ENCODE peak calls at places on chromosomes 16 and 17, in ten cellular contexts. I is CD8-positive, alpha-beta T cell; E is OCI-LY7; Q is upper lobe of left lung; W is lower lobe of right lung; P is NT2/D1; J is heart right ventricle; V is body of pancreas; R is right atrium auricular region; U is adipocyte. Y is an unnamed sample.

GRCh38 chr17:58375216-58375615 is 23.2 kb upstream of the SUPT4H1 start:
- DNase-seq in Q (no peak), E (no peak), P (no peak), U (no peak), V (no peak), I (no peak), W (no peak), J (no peak), R (no peak), Y (no peak)

GRCh38 chr17:67461876-67462275 is 84.8 kb downstream of the PITPNC1 start:
- DNase-seq in I (no peak), E (no peak), V (no peak), R (no peak), Q (no peak), P (no peak), U (no peak), J (no peak), W (no peak), Y (no peak)

GRCh38 chr16:13957197-13958078 is 37.5 kb downstream of the ERCC4 start:
- DNase-seq in V (peak; percentile 83), R (peak; percentile 91), W (peak; percentile 78), U (peak; percentile 94), Q (peak; percentile 75), E (no peak), I (no peak), P (no peak), J (peak; percentile 51), Y (peak; percentile 73)

GRCh38 chr17:36001109-36001735 is at the start of gene CCL15:
- DNase-seq in W (no peak), U (no peak), E (no peak), Q (no peak), V (no peak), J (no peak), I (no peak), P (no peak), R (no peak), Y (no peak)

GRCh38 chr17:29870836-29871430 is 59.1 kb downstream of the SSH2 start:
- DNase-seq in E (no peak), V (no peak), W (no peak), I (no peak), R (no peak), P (no peak), U (peak; percentile 46), Q (no peak), J (no peak), Y (no peak)

GRCh38 chr16:3091551-3091950 is 7.5 kb downstream of the ZSCAN10 start:
- DNase-seq in Q (no peak), R (no peak), V (no peak), P (no peak), E (no peak), U (no peak), I (no peak), W (no peak), J (no peak), Y (no peak)

GRCh38 chr16:8712589-8713361 is 38.4 kb downstream of the ABAT start:
- DNase-seq in R (no peak), V (no peak), I (no peak), P (peak; percentile 33), J (no peak), U (peak; percentile 7), W (no peak), Q (no peak), E (no peak), Y (peak; percentile 9)

GRCh38 chr17:77323413-77324171 is 182.8 kb downstream of the SEC14L1 start:
- DNase-seq in U (peak; percentile 46), E (peak; percentile 87), Q (no peak), R (no peak), J (peak; percentile 61), P (no peak), I (no peak), W (peak; percentile 68), V (no peak), Y (peak; percentile 36)

GRCh38 chr16:19294156-19294649 is 8.7 kb downstream of the CLEC19A start:
- DNase-seq in W (peak; percentile 88), P (no peak), I (no peak), J (peak; percentile 20), U (no peak), R (peak; percentile 73), Q (peak; percentile 76), E (peak; percentile 45), V (peak; percentile 14), Y (no peak)

GRCh38 chr17:51374220-51374619 is 113.9 kb downstream of the UTP18 start:
- DNase-seq in V (no peak), W (no peak), I (no peak), R (no peak), P (no peak), J (no peak), Q (no peak), E (no peak), U (no peak), Y (no peak)

GRCh38 chr17:39800540-39800939 is 62.8 kb downstream of the GRB7 start:
- DNase-seq in U (no peak), P (no peak), J (no peak), R (no peak), E (peak; percentile 88), I (peak; percentile 16), Q (no peak), V (no peak), W (no peak), Y (no peak)

GRCh38 chr16:4293822-4294457 is 21.1 kb upstream of the TFAP4 start:
- DNase-seq in W (peak; percentile 58), J (peak; percentile 51), Q (peak; percentile 71), V (peak; percentile 66), I (no peak), P (no peak), U (peak; percentile 93), R (peak; percentile 67), E (no peak), Y (no peak)

GRCh38 chr16:2033057-2033911 is 6.6 kb downstream of the NHERF2 start:
- DNase-seq in P (no peak), U (peak; percentile 87), J (peak; percentile 79), I (no peak), E (no peak), V (peak; percentile 52), Q (peak; percentile 44), W (no peak), R (peak; percentile 79), Y (no peak)

GRCh38 chr17:31355935-31356334 is 34.5 kb upstream of the EVI2A start:
- DNase-seq in E (no peak), P (no peak), U (no peak), Q (no peak), R (no peak), V (no peak), I (no peak), J (no peak), W (no peak), Y (no peak)

GRCh38 chr17:9334536-9335446 is 240.8 kb downstream of the STX8 start:
- DNase-seq in Q (no peak), V (no peak), J (no peak), E (no peak), P (no peak), U (no peak), W (no peak), I (no peak), R (no peak), Y (no peak)

GRCh38 chr17:28712705-28713415 is 1.2 kb upstream of the PROCA1 start:
- DNase-seq in R (no peak), I (no peak), E (no peak), P (no peak), W (no peak), Q (no peak), J (no peak), V (no peak), U (no peak), Y (no peak)
- H3K4me3 ChIP-seq in R (no peak overlapping the region), I (no peak overlapping the region), E (no peak overlapping the region), P (peak overlapping the region; percentile 37), W (no peak overlapping the region), Q (no peak overlapping the region), J (no peak overlapping the region), V (no peak overlapping the region), U (no peak overlapping the region), Y (no peak overlapping the region)

GRCh38 chr17:81567191-81567590 is 15.0 kb upstream of the FAAP100 start:
- DNase-seq in J (no peak), I (no peak), R (no peak), P (no peak), U (no peak), Q (no peak), E (no peak), V (no peak), W (no peak), Y (no peak)
- H3K4me1 ChIP-seq in J (peaks cover 30% of the 10 kb centered on the region), I (no peaks in the 10 kb centered on the region), R (peaks cover 29% of the 10 kb centered on the region), P (peaks cover 8% of the 10 kb centered on the region), U (peaks cover 54% of the 10 kb centered on the region), Q (peaks cover 22% of the 10 kb centered on the region), E (no peaks in the 10 kb centered on the region), V (peaks cover 24% of the 10 kb centered on the region), W (peaks cover 31% of the 10 kb centered on the region), Y (no peaks in the 10 kb centered on the region)

GRCh38 chr16:67636713-67637112 is 8.2 kb upstream of the CARMIL2 start:
- DNase-seq in I (no peak), Q (no peak), W (no peak), V (no peak), E (no peak), P (no peak), U (no peak), J (no peak), R (no peak), Y (no peak)

GRCh38 chr16:67628216-67628615 is 16.7 kb upstream of the CARMIL2 start:
- DNase-seq in Q (no peak), W (no peak), J (no peak), V (no peak), E (no peak), R (no peak), I (no peak), P (no peak), U (no peak), Y (no peak)

GRCh38 chr16:67637625-67638024 is 7.3 kb upstream of the CARMIL2 start:
- DNase-seq in R (no peak), U (no peak), I (no peak), W (no peak), E (no peak), P (no peak), V (no peak), Q (no peak), J (no peak), Y (no peak)

GRCh38 chr16:67632415-67633172 is 12.3 kb upstream of the CARMIL2 start:
- DNase-seq in J (peak; percentile 58), U (peak; percentile 84), Q (no peak), W (no peak), I (no peak), R (no peak), V (no peak), P (no peak), E (no peak), Y (no peak)
- H3K36me3 ChIP-seq in J (peaks cover 24% of the 10 kb centered on the region), U (peaks cover 51% of the 10 kb centered on the region), Q (peaks cover 68% of the 10 kb centered on the region), W (peaks cover 93% of the 10 kb centered on the region), I (peaks cover 36% of the 10 kb centered on the region), R (peaks cover 70% of the 10 kb centered on the region), V (peaks cover 43% of the 10 kb centered on the region), P (peaks cover 69% of the 10 kb centered on the region), E (peaks cover 93% of the 10 kb centered on the region), Y (peaks cover 6% of the 10 kb centered on the region)

DNA sequence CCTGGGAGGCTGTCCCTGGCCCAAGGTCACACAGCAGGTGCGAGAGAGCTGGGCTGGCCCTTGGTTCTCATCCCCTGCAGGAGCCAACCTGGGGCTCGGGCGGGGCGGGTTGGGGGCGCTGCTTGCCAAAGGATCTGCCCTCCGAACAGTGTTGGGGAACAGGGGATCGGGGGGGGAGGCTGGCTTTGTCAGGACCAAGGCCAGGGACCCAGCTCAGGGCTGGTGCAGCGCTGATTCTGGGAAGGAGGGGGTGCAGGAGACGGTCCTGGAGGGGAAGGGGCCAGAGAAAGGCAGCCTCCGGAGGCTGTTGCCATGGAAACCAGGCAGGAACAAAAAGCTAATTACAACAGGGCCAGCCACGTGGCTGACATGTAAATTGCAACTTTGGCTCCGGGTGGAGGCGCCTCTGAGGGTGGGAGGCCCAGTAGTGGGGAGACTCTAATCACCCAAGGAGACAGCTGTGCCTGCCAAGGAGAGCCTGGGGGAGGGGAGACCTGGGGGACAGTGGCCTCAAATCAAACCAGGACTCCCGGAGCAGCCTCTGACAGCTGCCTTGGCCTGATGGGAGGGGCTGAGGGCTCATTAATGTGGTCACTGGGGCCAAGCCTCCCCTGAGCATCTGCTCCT is 1.3 kb downstream of the TUBB3 start:
- DNase-seq in R (no peak), P (peak; percentile 82), E (peak; percentile 91), W (no peak), J (no peak), I (no peak), Q (no peak), V (no peak), U (peak; percentile 80), Y (no peak)
- H3K4me3 ChIP-seq in R (no peak overlapping the region), P (peak overlapping the region; percentile 80), E (peak overlapping the region; percentile 94), W (no peak overlapping the region), J (no peak overlapping the region), I (no peak overlapping the region), Q (no peak overlapping the region), V (no peak overlapping the region), U (peak overlapping the region; percentile 82), Y (peak overlapping the region; percentile 72)